ENCODE peak calls at places on chromosome 2, in nine cellular contexts. Q is fibroblast of lung, G is endothelial cell of umbilical vein, T is adrenal gland, O is tibial artery, S is lower lobe of right lung, W is HCT116, R is heart left ventricle, A is H9. Z is an unnamed sample. For H3K4me1 and H3K27me3, the result is how much of the 10 kb centered on the place peaks cover.

GRCh38 chr2:156333951-156334495 is 1.5 kb upstream of the NR4A2 start:
- DNase-seq in Q (no peak), G (peak), T (peak), O (peak), S (peak), W (no peak), R (peak), A (peak), Z (no peak)

GRCh38 chr2:238202326-238203103 is 980 bp downstream of the ILKAP start:
- DNase-seq in Q (peak), G (peak), T (no peak), O (no peak), S (no peak), W (no peak), R (no peak), A (no peak), Z (no peak)

GRCh38 chr2:99488587-99488998 is 1.2 kb downstream of the REV1 start:
- DNase-seq in Q (peak), G (peak), T (no peak), O (no peak), S (no peak), W (no peak), R (no peak), A (no peak), Z (no peak)

GRCh38 chr2:45067859-45068642 is 58.8 kb upstream of the SIX2 start:
- DNase-seq in Q (peak), G (no peak), T (peak), O (no peak), S (no peak), W (no peak), R (no peak), A (peak), Z (no peak)

GRCh38 chr2:226798422-226799210 is 1.0 kb downstream of the IRS1 start:
- DNase-seq in Q (peak), G (no peak), T (peak), O (peak), S (peak), W (no peak), R (peak), A (peak), Z (no peak)

GRCh38 chr2:240956935-240957655 is 41.3 kb upstream of the SNED1 start:
- DNase-seq in Q (no peak), G (no peak), T (no peak), O (peak), S (no peak), W (no peak), R (no peak), A (peak), Z (no peak)

GRCh38 chr2:230090978-230091377 is 22.3 kb upstream of the SLC16A14 start:
- DNase-seq in Q (no peak), G (no peak), T (no peak), O (no peak), S (no peak), W (no peak), R (no peak), A (no peak), Z (no peak)

GRCh38 chr2:10832228-10832936 is 19.8 kb upstream of the PDIA6 start:
- DNase-seq in Q (peak), G (peak), T (peak), O (peak), S (peak), W (peak), R (peak), A (peak), Z (no peak)

GRCh38 chr2:144162652-144163051 is 357.3 kb downstream of the ZEB2 start:
- DNase-seq in Q (no peak), G (no peak), T (no peak), O (no peak), S (no peak), W (peak), R (no peak), A (peak), Z (no peak)

GRCh38 chr2:88601302-88601701 is 26.0 kb downstream of the EIF2AK3 start:
- DNase-seq in Q (peak), G (peak), T (no peak), O (no peak), S (no peak), W (no peak), R (no peak), A (no peak), Z (no peak)

GRCh38 chr2:88600038-88600465 is 27.2 kb downstream of the EIF2AK3 start:
- DNase-seq in Q (peak), G (peak), T (peak), O (no peak), S (no peak), W (peak), R (peak), A (peak), Z (no peak)

GRCh38 chr2:88606371-88607030 is 20.8 kb downstream of the EIF2AK3 start:
- DNase-seq in Q (no peak), G (no peak), T (no peak), O (no peak), S (no peak), W (no peak), R (no peak), A (no peak), Z (no peak)

GRCh38 chr2:88602022-88602421 is 25.2 kb downstream of the EIF2AK3 start:
- DNase-seq in Q (no peak), G (no peak), T (no peak), O (no peak), S (no peak), W (no peak), R (no peak), A (no peak), Z (no peak)

DNA sequence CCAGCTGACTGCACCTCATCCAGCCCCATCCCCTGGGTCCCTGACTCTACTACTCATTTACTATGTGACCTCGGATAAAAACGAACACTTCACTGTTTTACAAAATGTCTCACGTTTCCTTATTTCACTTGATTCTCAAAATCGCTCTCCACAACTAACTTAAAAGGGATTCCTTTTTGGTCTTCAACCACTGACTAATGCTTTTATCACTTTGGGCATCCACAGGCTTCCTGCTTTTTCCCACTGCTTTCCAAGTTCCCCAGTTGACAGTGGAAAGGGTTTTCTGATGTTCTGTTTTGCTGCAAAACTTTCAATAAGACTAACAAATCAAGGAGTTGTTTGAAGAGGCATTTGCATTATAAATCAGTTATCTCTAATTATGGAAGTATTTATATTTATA is 24.1 kb downstream of the EIF2AK3 start:
- DNase-seq in Q (no peak), G (peak), T (no peak), O (no peak), S (no peak), W (no peak), R (no peak), A (no peak), Z (no peak)
- H3K4me1 ChIP-seq in Q (under half), G (under half), T (under half), O (under half), S (under half), W (under half), R (under half), A (under half), Z (under half)

GRCh38 chr2:232928564-232929302 is 58.7 kb downstream of the SNORC start:
- DNase-seq in Q (no peak), G (no peak), T (no peak), O (no peak), S (no peak), W (no peak), R (no peak), A (peak), Z (no peak)
- H3K27me3 ChIP-seq in Q (under half), G (under half), T (under half), O (under half), S (half or more), W (under half), R (under half), A (under half), Z (under half)

GRCh38 chr2:16633632-16634430 is 31.8 kb downstream of the CYRIA start:
- DNase-seq in Q (no peak), G (peak), T (no peak), O (no peak), S (no peak), W (no peak), R (no peak), A (no peak), Z (no peak)
- H3K4me1 ChIP-seq in Q (under half), G (under half), T (under half), O (under half), S (half or more), W (under half), R (under half), A (under half), Z (under half)

DNA sequence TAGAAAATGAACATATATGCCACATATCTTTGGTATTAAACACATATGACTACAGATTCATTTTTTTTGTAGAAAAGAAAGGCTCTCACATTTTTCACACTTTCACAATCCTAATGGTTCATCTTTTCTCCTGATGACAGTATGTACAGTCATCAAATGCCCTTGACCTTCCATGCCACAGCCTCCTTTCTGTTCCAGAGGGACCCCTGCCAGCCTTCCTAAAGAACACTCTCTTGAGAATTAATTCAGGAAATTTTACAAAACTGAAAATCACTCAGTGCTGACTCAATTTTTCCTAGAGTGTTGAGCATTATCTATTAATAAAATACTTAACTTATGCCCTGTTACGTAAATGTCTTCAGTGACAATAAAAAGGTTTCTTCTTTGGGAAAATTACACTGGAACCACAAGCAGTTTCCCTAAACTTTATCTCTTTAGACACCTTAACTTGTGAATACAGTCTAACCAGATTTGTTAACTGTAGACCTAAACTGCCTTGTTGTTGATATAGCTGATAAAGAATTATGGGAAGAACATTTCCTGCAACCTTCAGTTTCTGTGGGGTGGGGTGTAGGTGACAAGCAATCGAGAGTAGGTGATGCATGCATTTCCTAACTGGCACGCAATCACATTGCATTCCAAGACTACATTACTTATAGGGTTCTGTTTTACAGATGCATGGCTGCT is 15.3 kb upstream of the ACOXL start:
- DNase-seq in Q (peak), G (no peak), T (peak), O (no peak), S (no peak), W (no peak), R (no peak), A (no peak), Z (no peak)
- H3K27me3 ChIP-seq in Q (under half), G (under half), T (under half), O (under half), S (under half), W (under half), R (under half), A (under half), Z (under half)

DNA sequence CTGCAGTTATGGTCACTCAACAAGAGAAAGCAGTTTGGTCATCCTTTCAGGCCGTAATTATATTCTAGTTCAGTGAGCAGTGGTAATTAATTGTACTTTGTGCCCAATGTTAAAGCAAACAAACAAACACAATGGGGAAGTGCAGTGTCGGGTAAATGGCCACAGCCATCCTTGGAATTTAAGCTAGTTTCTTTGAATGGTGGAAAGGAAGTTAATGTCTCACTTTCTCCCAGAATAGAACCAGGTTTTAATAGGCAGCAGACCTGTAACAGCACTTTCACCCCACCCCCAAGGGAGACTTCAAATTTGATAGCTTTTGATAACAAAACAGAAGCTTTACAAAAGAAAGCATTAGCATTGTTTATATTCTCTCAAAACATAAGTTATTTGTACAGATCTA is 19.9 kb upstream of the ITGAV start:
- DNase-seq in Q (no peak), G (peak), T (no peak), O (no peak), S (no peak), W (no peak), R (no peak), A (no peak), Z (no peak)
- H3K4me1 ChIP-seq in Q (under half), G (under half), T (under half), O (under half), S (under half), W (under half), R (under half), A (under half), Z (under half)

Z was measured in thoracic aorta.